ENCODE peak calls at places on chromosomes 4 and X, in four cellular contexts. M, G, W and V are unnamed samples.

GRCh38 chr4:40254961-40255721 is 58.3 kb downstream of the RHOH start:
- DNase-seq in M (peak; percentile 48), G (no peak), W (no peak), V (no peak)

GRCh38 chr4:142719854-142720541 is 126.1 kb downstream of the INPP4B start:
- DNase-seq in W (no peak), M (peak; percentile 21), G (no peak), V (peak; percentile 5)

GRCh38 chr4:151801547-151802516 is 41.0 kb upstream of the GATB start:
- DNase-seq in M (peak; percentile 44), G (peak; percentile 74), W (peak; percentile 59), V (peak; percentile 70)

GRCh38 chrX:132127748-132128147 is at the start of gene FRMD7:
- DNase-seq in G (no peak), M (no peak), W (no peak), V (no peak)

GRCh38 chrX:77014655-77015377 is 432.4 kb upstream of the FGF16 start:
- DNase-seq in M (no peak), W (peak; percentile 58), G (peak; percentile 43), V (peak; percentile 92)

GRCh38 chrX:46777971-46778810 is 19.3 kb upstream of the SLC9A7 start:
- DNase-seq in G (no peak), M (peak; percentile 56), W (no peak), V (peak; percentile 79)

GRCh38 chr4:108813261-108813660 is 50.4 kb upstream of the ETNPPL start:
- DNase-seq in M (no peak), G (no peak), W (no peak), V (no peak)

GRCh38 chr4:145680902-145681301 is 956 bp downstream of the C4orf51 start:
- DNase-seq in M (no peak), W (no peak), G (no peak), V (no peak)

GRCh38 chr4:93671093-93671492 is 157.5 kb upstream of the ATOH1 start:
- DNase-seq in M (no peak), G (no peak), W (no peak), V (no peak)

GRCh38 chrX:10467793-10468192 is 152.6 kb downstream of the MID1 start:
- DNase-seq in W (no peak), G (no peak), M (peak; percentile 54), V (no peak)

GRCh38 chr4:77742054-77742453 is 77.1 kb downstream of the CNOT6L start:
- DNase-seq in G (no peak), M (peak; percentile 1), W (no peak), V (no peak)

GRCh38 chrX:66402165-66402564 is 236.7 kb downstream of the EDA2R start:
- DNase-seq in M (no peak), W (no peak), G (no peak), V (no peak)

GRCh38 chr4:3637326-3638016 is 105.2 kb upstream of the LRPAP1 start:
- DNase-seq in M (no peak), G (no peak), W (no peak), V (no peak)

GRCh38 chr4:184343400-184344177 is 125.9 kb upstream of the ENPP6 start:
- DNase-seq in G (peak; percentile 69), W (peak; percentile 86), M (peak; percentile 75), V (peak; percentile 91)

GRCh38 chr4:7805533-7806079 is 134.1 kb downstream of the AFAP1 start:
- DNase-seq in W (no peak), M (peak; percentile 95), G (no peak), V (peak; percentile 91)

GRCh38 chr4:1183985-1184773 is 11.8 kb upstream of the SPON2 start:
- DNase-seq in M (no peak), G (no peak), W (no peak), V (no peak)

GRCh38 chr4:148881860-148882643 is 439.8 kb upstream of the NR3C2 start:
- DNase-seq in G (no peak), M (no peak), W (peak; percentile 80), V (peak; percentile 48)

GRCh38 chr4:98802673-98803286 is 126.2 kb downstream of the EIF4E start:
- DNase-seq in W (no peak), M (peak; percentile 8), G (no peak), V (no peak)

GRCh38 chrX:53188763-53189162 is 36.2 kb downstream of the KDM5C start:
- DNase-seq in W (no peak), G (no peak), M (peak; percentile 39), V (peak; percentile 23)

GRCh38 chrX:21438792-21439191 is 64.6 kb downstream of the CNKSR2 start:
- DNase-seq in W (no peak), M (no peak), G (no peak), V (no peak)

GRCh38 chr4:101183658-101184373 is 163.5 kb downstream of the PPP3CA start:
- DNase-seq in G (no peak), W (no peak), M (peak; percentile 42), V (no peak)

GRCh38 chr4:10207116-10207515 is 90.5 kb upstream of the WDR1 start:
- DNase-seq in M (no peak), W (no peak), G (no peak), V (no peak)

GRCh38 chr4:109436504-109436903 is 2.9 kb downstream of the SEC24B start:
- DNase-seq in M (no peak), G (no peak), W (no peak), V (peak; percentile 22)

GRCh38 chr4:1842993-1843448 is 12.9 kb downstream of the LETM1 start:
- DNase-seq in M (peak; percentile 94), G (no peak), W (no peak), V (no peak)

GRCh38 chrX:22629105-22629725 is 356.5 kb downstream of the CBLL2 start:
- DNase-seq in M (peak; percentile 74), W (no peak), G (no peak), V (no peak)

GRCh38 chrX:104482757-104483156 is 83.2 kb upstream of the IL1RAPL2 start:
- DNase-seq in M (no peak), W (no peak), G (no peak), V (peak; percentile 3)

GRCh38 chr4:55269970-55270369 is 76.1 kb upstream of the SRD5A3 start:
- DNase-seq in M (no peak), G (no peak), W (no peak), V (no peak)

GRCh38 chr4:7422098-7422897 is 12.4 kb downstream of the PSAPL1 start:
- DNase-seq in G (peak; percentile 41), M (no peak), W (peak; percentile 17), V (no peak)

GRCh38 chrX:150146271-150146888 is 208.1 kb upstream of the EOLA2 start:
- DNase-seq in G (no peak), W (no peak), M (no peak), V (peak; percentile 21)

GRCh38 chr4:82833696-82834313 is 35.2 kb upstream of the SCD5 start:
- DNase-seq in M (peak; percentile 94), W (no peak), G (no peak), V (no peak)

GRCh38 chrX:129755779-129756650 is 17.2 kb downstream of the XPNPEP2 start:
- DNase-seq in M (no peak), G (no peak), W (peak; percentile 73), V (peak; percentile 65)

GRCh38 chrX:51975811-51976210 is 82.4 kb downstream of the MAGED1 start:
- DNase-seq in W (no peak), M (no peak), G (no peak), V (peak; percentile 2)

GRCh38 chrX:129726307-129727111 is 12.3 kb upstream of the XPNPEP2 start:
- DNase-seq in W (peak; percentile 70), G (peak; percentile 75), M (peak; percentile 69), V (peak; percentile 76)

GRCh38 chr4:38676986-38677385 is 13.0 kb downstream of the KLF3 start:
- DNase-seq in G (no peak), M (no peak), W (no peak), V (no peak)

GRCh38 chr4:181650033-181650825 is 593.0 kb upstream of the TENM3 start:
- DNase-seq in G (no peak), W (no peak), M (no peak), V (peak; percentile 35)

GRCh38 chr4:159401791-159402380 is 299.0 kb downstream of the RAPGEF2 start:
- DNase-seq in M (peak; percentile 98), G (no peak), W (no peak), V (peak; percentile 64)

GRCh38 chrX:148441387-148441786 is 59.0 kb upstream of the AFF2 start:
- DNase-seq in M (no peak), G (peak; percentile 47), W (peak; percentile 72), V (peak; percentile 4)

GRCh38 chr4:3009422-3009821 is 46.1 kb downstream of the GRK4 start:
- DNase-seq in W (peak; percentile 47), M (no peak), G (no peak), V (peak; percentile 57)

GRCh38 chr4:84497220-84497834 is 1.8 kb downstream of the NKX6-1 start:
- DNase-seq in M (peak; percentile 2), W (peak; percentile 36), G (peak; percentile 60), V (no peak)
- H4K5ac ChIP-seq in M (no peak overlapping the region), W (no peak overlapping the region), G (no peak overlapping the region), V (no peak overlapping the region)

DNA sequence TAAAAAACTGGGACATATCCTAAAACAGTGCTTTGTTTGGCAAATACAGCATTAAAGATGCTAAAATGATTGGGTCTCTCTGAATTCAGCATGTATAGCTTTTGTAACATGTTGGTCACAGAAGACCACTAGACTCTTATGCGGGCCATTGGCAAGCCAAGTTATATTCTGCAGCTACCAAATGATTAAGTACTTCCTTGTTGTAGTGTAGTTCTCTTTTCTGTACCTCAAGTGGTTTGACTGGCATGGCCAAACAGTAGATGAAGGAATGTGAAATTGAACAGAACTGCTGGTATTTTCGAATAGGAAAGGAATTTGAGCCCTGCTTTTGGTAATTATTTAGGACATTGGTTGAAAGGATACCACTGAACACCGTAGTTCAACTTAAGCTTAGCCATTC is 193.9 kb upstream of the GPC4 start:
- DNase-seq in W (no peak), M (no peak), G (no peak), V (no peak)
- H4K5ac ChIP-seq in W (no peak overlapping the region), M (no peak overlapping the region), G (no peak overlapping the region), V (no peak overlapping the region)

GRCh38 chr4:48341776-48342558 is 638 bp downstream of the SLAIN2 start:
- DNase-seq in M (peak; percentile 28), G (peak; percentile 80), W (peak; percentile 67), V (peak; percentile 74)

GRCh38 chr4:48340905-48341775 is at the start of gene SLAIN2:
- DNase-seq in W (peak; percentile 99), G (peak; percentile 100), M (peak; percentile 97), V (peak; percentile 98)

GRCh38 chr4:48342559-48342878 is 1.2 kb downstream of the SLAIN2 start:
- DNase-seq in M (no peak), W (no peak), G (no peak), V (no peak)

GRCh38 chr4:48339642-48340041 is 1.7 kb upstream of the SLAIN2 start:
- DNase-seq in W (no peak), M (no peak), G (no peak), V (no peak)

GRCh38 chr4:48340276-48340904 is 939 bp upstream of the SLAIN2 start:
- DNase-seq in G (no peak), W (no peak), M (peak; percentile 83), V (peak; percentile 53)
- H4K5ac ChIP-seq in G (peak overlapping the region; percentile 68), W (no peak overlapping the region), M (peak overlapping the region; percentile 62), V (no peak overlapping the region)

GRCh38 chr4:74675673-74676279 is 118.5 kb downstream of the BTC start:
- DNase-seq in M (peak; percentile 76), W (no peak), G (no peak), V (peak; percentile 59)
- H4K5ac ChIP-seq in M (no peak overlapping the region), W (no peak overlapping the region), G (no peak overlapping the region), V (no peak overlapping the region)